ENCODE peak calls at places on chromosome 4, in nine cellular contexts. One of them, this sample, is unnamed.

GRCh38 chr4:40185830-40186664 is 10.8 kb upstream of the RHOH start:
- DNase-seq in heart right ventricle: no peak
- DNase-seq in uterus: no peak
- DNase-seq in cardiac muscle cell: no peak
- DNase-seq in pancreas: no peak
- DNase-seq in breast epithelium: no peak
- DNase-seq in sigmoid colon: no peak
- DNase-seq in dorsolateral prefrontal cortex: no peak
- DNase-seq in psoas muscle: no peak
- DNase-seq in this sample: no peak

GRCh38 chr4:174012135-174012923 is 271.1 kb downstream of the FBXO8 start:
- DNase-seq in heart right ventricle: no peak
- DNase-seq in uterus: no peak
- DNase-seq in cardiac muscle cell: no peak
- DNase-seq in pancreas: no peak
- DNase-seq in breast epithelium: no peak
- DNase-seq in sigmoid colon: no peak
- DNase-seq in dorsolateral prefrontal cortex: no peak
- DNase-seq in psoas muscle: no peak
- DNase-seq in this sample: no peak

GRCh38 chr4:25128671-25129070 is 31.6 kb downstream of the SEPSECS start:
- DNase-seq in heart right ventricle: no peak
- DNase-seq in uterus: no peak
- DNase-seq in cardiac muscle cell: no peak
- DNase-seq in pancreas: no peak
- DNase-seq in breast epithelium: no peak
- DNase-seq in sigmoid colon: no peak
- DNase-seq in dorsolateral prefrontal cortex: no peak
- DNase-seq in psoas muscle: no peak
- DNase-seq in this sample: no peak

GRCh38 chr4:95556460-95556859 is 7.7 kb upstream of the UNC5C start:
- DNase-seq in heart right ventricle: no peak
- DNase-seq in uterus: no peak
- DNase-seq in cardiac muscle cell: peak
- DNase-seq in pancreas: no peak
- DNase-seq in breast epithelium: no peak
- DNase-seq in sigmoid colon: no peak
- DNase-seq in dorsolateral prefrontal cortex: no peak
- DNase-seq in psoas muscle: no peak
- DNase-seq in this sample: no peak

GRCh38 chr4:5098176-5098575 is 46.9 kb downstream of the STK32B start:
- DNase-seq in heart right ventricle: no peak
- DNase-seq in uterus: no peak
- DNase-seq in cardiac muscle cell: no peak
- DNase-seq in pancreas: no peak
- DNase-seq in breast epithelium: no peak
- DNase-seq in sigmoid colon: no peak
- DNase-seq in dorsolateral prefrontal cortex: no peak
- DNase-seq in psoas muscle: no peak
- DNase-seq in this sample: no peak

GRCh38 chr4:139419388-139419914 is 34.5 kb upstream of the RAB33B start:
- DNase-seq in heart right ventricle: peak
- DNase-seq in uterus: peak
- DNase-seq in cardiac muscle cell: peak
- DNase-seq in pancreas: no peak
- DNase-seq in breast epithelium: peak
- DNase-seq in sigmoid colon: peak
- DNase-seq in dorsolateral prefrontal cortex: no peak
- DNase-seq in psoas muscle: no peak
- DNase-seq in this sample: peak

GRCh38 chr4:75726577-75726976 is 2.2 kb downstream of the USO1 start:
- DNase-seq in heart right ventricle: no peak
- DNase-seq in uterus: no peak
- DNase-seq in cardiac muscle cell: no peak
- DNase-seq in pancreas: no peak
- DNase-seq in breast epithelium: no peak
- DNase-seq in sigmoid colon: no peak
- DNase-seq in dorsolateral prefrontal cortex: no peak
- DNase-seq in psoas muscle: no peak
- DNase-seq in this sample: peak

GRCh38 chr4:113961322-113961698 is 18.1 kb downstream of the ARSJ start:
- DNase-seq in heart right ventricle: no peak
- DNase-seq in uterus: no peak
- DNase-seq in cardiac muscle cell: peak
- DNase-seq in pancreas: no peak
- DNase-seq in breast epithelium: no peak
- DNase-seq in sigmoid colon: no peak
- DNase-seq in dorsolateral prefrontal cortex: no peak
- DNase-seq in psoas muscle: no peak
- DNase-seq in this sample: no peak

GRCh38 chr4:147078875-147079658 is 133.4 kb upstream of the TTC29 start:
- DNase-seq in heart right ventricle: peak
- DNase-seq in uterus: peak
- DNase-seq in cardiac muscle cell: peak
- DNase-seq in pancreas: peak
- DNase-seq in breast epithelium: no peak
- DNase-seq in sigmoid colon: peak
- DNase-seq in dorsolateral prefrontal cortex: no peak
- DNase-seq in psoas muscle: no peak
- DNase-seq in this sample: peak

GRCh38 chr4:122689972-122690371 is 42.5 kb upstream of the BBS12 start:
- DNase-seq in heart right ventricle: no peak
- DNase-seq in uterus: no peak
- DNase-seq in cardiac muscle cell: no peak
- DNase-seq in pancreas: no peak
- DNase-seq in breast epithelium: no peak
- DNase-seq in sigmoid colon: no peak
- DNase-seq in dorsolateral prefrontal cortex: no peak
- DNase-seq in psoas muscle: no peak
- DNase-seq in this sample: no peak

GRCh38 chr4:146212781-146213180 is 1.6 kb upstream of the REELD1 start:
- DNase-seq in heart right ventricle: no peak
- DNase-seq in uterus: no peak
- DNase-seq in cardiac muscle cell: no peak
- DNase-seq in pancreas: no peak
- DNase-seq in breast epithelium: no peak
- DNase-seq in sigmoid colon: no peak
- DNase-seq in dorsolateral prefrontal cortex: no peak
- DNase-seq in psoas muscle: no peak
- DNase-seq in this sample: no peak

GRCh38 chr4:76212851-76213414 is 691 bp downstream of the SCARB2 start:
- DNase-seq in heart right ventricle: no peak
- DNase-seq in uterus: no peak
- DNase-seq in cardiac muscle cell: peak
- DNase-seq in pancreas: no peak
- DNase-seq in breast epithelium: no peak
- DNase-seq in sigmoid colon: no peak
- DNase-seq in dorsolateral prefrontal cortex: no peak
- DNase-seq in psoas muscle: no peak
- DNase-seq in this sample: peak

DNA sequence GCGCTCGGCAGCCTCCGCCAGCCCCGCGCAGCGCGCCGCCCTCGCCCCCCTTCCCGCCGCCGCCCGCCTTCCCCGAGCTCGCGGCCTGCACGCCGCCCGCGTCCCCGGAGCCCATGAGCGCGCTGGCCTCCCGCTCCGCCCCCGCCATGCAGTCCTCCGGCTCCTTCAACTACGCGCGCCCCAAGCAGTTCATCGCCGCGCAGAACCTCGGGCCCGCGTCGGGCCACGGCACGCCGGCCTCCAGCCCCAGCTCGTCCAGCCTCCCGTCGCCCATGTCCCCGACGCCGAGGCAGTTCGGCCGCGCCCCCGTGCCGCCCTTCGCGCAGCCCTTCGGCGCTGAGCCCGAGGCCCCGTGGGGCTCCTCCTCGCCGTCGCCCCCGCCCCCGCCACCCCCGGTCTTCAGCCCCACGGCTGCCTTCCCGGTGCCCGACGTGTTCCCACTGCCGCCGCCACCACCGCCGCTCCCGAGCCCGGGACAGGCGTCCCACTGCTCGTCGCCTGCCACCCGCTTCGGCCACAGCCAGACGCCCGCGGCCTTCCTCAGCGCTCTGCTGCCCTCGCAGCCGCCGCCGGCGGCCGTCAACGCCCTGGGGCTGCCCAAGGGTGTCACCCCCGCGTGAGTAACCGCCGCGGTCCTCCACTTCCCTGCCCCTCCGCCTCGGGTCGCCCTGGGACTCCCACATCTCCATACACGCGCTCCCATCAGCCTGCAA is 132.1 kb downstream of the CBR4 start:
- DNase-seq in heart right ventricle: peak
- DNase-seq in uterus: no peak
- DNase-seq in cardiac muscle cell: peak
- DNase-seq in pancreas: peak
- DNase-seq in breast epithelium: no peak
- DNase-seq in sigmoid colon: no peak
- DNase-seq in dorsolateral prefrontal cortex: peak
- DNase-seq in psoas muscle: peak
- DNase-seq in this sample: peak
- TF ChIP-seq CTCF in heart right ventricle: no peak
- TF ChIP-seq CTCF in uterus: no peak
- TF ChIP-seq CTCF in cardiac muscle cell: no peak
- TF ChIP-seq CTCF in pancreas: no peak
- TF ChIP-seq CTCF in breast epithelium: no peak
- TF ChIP-seq CTCF in sigmoid colon: no peak
- TF ChIP-seq CTCF in dorsolateral prefrontal cortex: no peak
- TF ChIP-seq CTCF in psoas muscle: no peak
- TF ChIP-seq CTCF in this sample: no peak

DNA sequence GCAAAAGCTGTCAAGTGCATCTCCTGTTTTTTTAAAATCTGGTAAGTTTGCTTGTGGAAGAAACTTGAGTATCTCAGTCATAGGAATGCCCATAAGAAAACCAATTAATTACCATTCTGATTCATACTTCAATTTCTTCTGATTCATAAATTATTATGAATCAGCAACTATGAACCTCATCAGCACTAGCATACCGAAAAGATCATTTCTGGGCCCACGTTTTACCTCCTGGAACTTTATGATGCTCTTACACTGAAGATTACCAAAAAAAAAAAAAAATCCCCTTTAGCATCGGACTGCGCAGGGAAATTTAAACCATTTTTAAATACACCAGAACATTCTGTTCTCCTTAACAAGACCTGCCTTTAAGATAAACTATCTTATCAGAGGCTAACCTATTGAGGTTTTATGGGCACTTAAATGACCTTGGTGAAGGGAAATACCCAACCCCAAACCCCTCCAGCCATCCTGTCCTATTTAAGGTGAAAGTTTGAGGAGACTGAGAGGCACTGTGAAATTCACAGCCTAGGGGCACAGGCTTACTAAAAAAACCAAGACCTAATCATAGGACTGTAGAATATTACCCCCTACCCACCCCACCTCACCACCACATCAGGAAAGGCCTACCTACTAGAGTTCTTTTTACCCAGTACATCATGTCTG is 38.2 kb upstream of the ABCG2 start:
- DNase-seq in heart right ventricle: no peak
- DNase-seq in uterus: no peak
- DNase-seq in cardiac muscle cell: no peak
- DNase-seq in pancreas: no peak
- DNase-seq in breast epithelium: no peak
- DNase-seq in sigmoid colon: no peak
- DNase-seq in dorsolateral prefrontal cortex: no peak
- DNase-seq in psoas muscle: no peak
- DNase-seq in this sample: no peak
- H3K27ac ChIP-seq in heart right ventricle: no peak
- H3K27ac ChIP-seq in uterus: no peak
- H3K27ac ChIP-seq in cardiac muscle cell: no peak
- H3K27ac ChIP-seq in pancreas: no peak
- H3K27ac ChIP-seq in breast epithelium: no peak
- H3K27ac ChIP-seq in sigmoid colon: no peak
- H3K27ac ChIP-seq in dorsolateral prefrontal cortex: no peak
- H3K27ac ChIP-seq in psoas muscle: no peak
- H3K27ac ChIP-seq in this sample: no peak

GRCh38 chr4:165088366-165088765 is 24.3 kb downstream of the TMEM192 start:
- DNase-seq in heart right ventricle: no peak
- DNase-seq in uterus: no peak
- DNase-seq in cardiac muscle cell: no peak
- DNase-seq in pancreas: no peak
- DNase-seq in breast epithelium: no peak
- DNase-seq in sigmoid colon: no peak
- DNase-seq in dorsolateral prefrontal cortex: no peak
- DNase-seq in psoas muscle: no peak
- DNase-seq in this sample: no peak

DNA sequence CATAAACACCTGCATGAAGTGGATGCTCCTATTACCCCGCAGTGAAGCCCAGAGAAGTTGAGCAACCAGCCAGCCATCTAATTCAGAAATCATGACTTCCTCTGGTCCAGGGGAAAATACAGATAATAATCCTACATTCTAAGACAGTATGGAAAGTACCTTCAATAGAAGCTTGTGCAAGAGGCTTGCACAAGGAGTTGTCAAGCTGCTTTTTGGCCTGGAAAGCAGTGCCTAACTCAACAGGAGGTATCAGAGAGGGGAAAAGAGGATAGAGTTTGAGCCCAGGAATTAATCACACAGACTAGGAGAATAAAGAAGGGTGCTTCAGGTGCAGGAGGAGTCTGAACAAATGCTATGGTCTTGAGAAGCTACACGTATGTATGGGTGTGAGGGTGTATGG is 26.7 kb downstream of the TMEM192 start:
- DNase-seq in heart right ventricle: no peak
- DNase-seq in uterus: no peak
- DNase-seq in cardiac muscle cell: peak
- DNase-seq in pancreas: no peak
- DNase-seq in breast epithelium: no peak
- DNase-seq in sigmoid colon: no peak
- DNase-seq in dorsolateral prefrontal cortex: no peak
- DNase-seq in psoas muscle: no peak
- DNase-seq in this sample: no peak
- H3K4me3 ChIP-seq in heart right ventricle: no peak
- H3K4me3 ChIP-seq in uterus: no peak
- H3K4me3 ChIP-seq in cardiac muscle cell: no peak
- H3K4me3 ChIP-seq in pancreas: no peak
- H3K4me3 ChIP-seq in breast epithelium: no peak
- H3K4me3 ChIP-seq in sigmoid colon: no peak
- H3K4me3 ChIP-seq in dorsolateral prefrontal cortex: no peak
- H3K4me3 ChIP-seq in psoas muscle: no peak
- H3K4me3 ChIP-seq in this sample: no peak

GRCh38 chr4:98383431-98384106 is 122.4 kb downstream of the RAP1GDS1 start:
- DNase-seq in heart right ventricle: no peak
- DNase-seq in uterus: no peak
- DNase-seq in cardiac muscle cell: no peak
- DNase-seq in pancreas: no peak
- DNase-seq in breast epithelium: no peak
- DNase-seq in sigmoid colon: no peak
- DNase-seq in dorsolateral prefrontal cortex: no peak
- DNase-seq in psoas muscle: no peak
- DNase-seq in this sample: no peak
- TF ChIP-seq CTCF in heart right ventricle: no peak
- TF ChIP-seq CTCF in uterus: no peak
- TF ChIP-seq CTCF in cardiac muscle cell: no peak
- TF ChIP-seq CTCF in pancreas: no peak
- TF ChIP-seq CTCF in breast epithelium: no peak
- TF ChIP-seq CTCF in sigmoid colon: no peak
- TF ChIP-seq CTCF in dorsolateral prefrontal cortex: no peak
- TF ChIP-seq CTCF in psoas muscle: no peak
- TF ChIP-seq CTCF in this sample: no peak

DNA sequence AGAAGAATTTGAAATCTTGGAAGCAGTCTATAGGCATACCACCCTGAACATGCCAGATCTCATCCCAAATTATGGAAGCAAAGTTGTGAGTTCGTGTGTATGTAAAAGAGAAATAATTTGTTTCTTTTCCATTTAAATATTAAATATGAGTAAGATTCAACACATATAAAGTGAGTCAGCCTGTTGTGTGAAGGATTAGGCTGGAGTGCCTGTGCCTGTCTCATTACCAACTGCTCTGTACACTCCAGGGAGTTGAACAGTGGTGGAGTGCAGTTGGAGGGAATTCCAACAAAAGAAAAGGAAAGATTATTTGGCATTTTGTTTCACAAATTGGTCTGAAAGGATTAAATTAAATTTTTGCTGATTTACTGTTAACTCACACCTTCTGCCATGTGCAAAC is 435.6 kb downstream of the FAT4 start:
- DNase-seq in heart right ventricle: no peak
- DNase-seq in uterus: no peak
- DNase-seq in cardiac muscle cell: no peak
- DNase-seq in pancreas: no peak
- DNase-seq in breast epithelium: no peak
- DNase-seq in sigmoid colon: no peak
- DNase-seq in dorsolateral prefrontal cortex: no peak
- DNase-seq in psoas muscle: no peak
- DNase-seq in this sample: no peak
- H3K27ac ChIP-seq in heart right ventricle: no peak
- H3K27ac ChIP-seq in uterus: no peak
- H3K27ac ChIP-seq in cardiac muscle cell: no peak
- H3K27ac ChIP-seq in pancreas: no peak
- H3K27ac ChIP-seq in breast epithelium: no peak
- H3K27ac ChIP-seq in sigmoid colon: no peak
- H3K27ac ChIP-seq in dorsolateral prefrontal cortex: no peak
- H3K27ac ChIP-seq in psoas muscle: no peak
- H3K27ac ChIP-seq in this sample: no peak